ENCODE peak calls at places on chromosomes 3 and 15, in eight cellular contexts. One of them, this sample, is unnamed. For H3K4me1, the result is how much of the 10 kb centered on the place peaks cover.

GRCh38 chr3:19934098-19934566 is at the start of gene EFHB:
- DNase-seq in ovary: no peak
- DNase-seq in heart left ventricle: no peak
- DNase-seq in breast epithelium: no peak
- DNase-seq in HepG2: peak
- DNase-seq in esophagus muscularis mucosa: no peak
- DNase-seq in spleen: no peak
- DNase-seq in HCT116: peak
- DNase-seq in this sample: no peak

GRCh38 chr3:106552401-106553043 is 683.7 kb upstream of the CBLB start:
- DNase-seq in ovary: no peak
- DNase-seq in heart left ventricle: no peak
- DNase-seq in breast epithelium: no peak
- DNase-seq in HepG2: no peak
- DNase-seq in esophagus muscularis mucosa: no peak
- DNase-seq in spleen: no peak
- DNase-seq in HCT116: no peak
- DNase-seq in this sample: no peak

GRCh38 chr3:35908366-35909232 is 269.3 kb downstream of the ARPP21 start:
- DNase-seq in ovary: peak
- DNase-seq in heart left ventricle: no peak
- DNase-seq in breast epithelium: no peak
- DNase-seq in HepG2: peak
- DNase-seq in esophagus muscularis mucosa: no peak
- DNase-seq in spleen: no peak
- DNase-seq in HCT116: peak
- DNase-seq in this sample: no peak

GRCh38 chr3:36488077-36488789 is 107.9 kb downstream of the STAC start:
- DNase-seq in ovary: no peak
- DNase-seq in heart left ventricle: no peak
- DNase-seq in breast epithelium: no peak
- DNase-seq in HepG2: no peak
- DNase-seq in esophagus muscularis mucosa: no peak
- DNase-seq in spleen: no peak
- DNase-seq in HCT116: no peak
- DNase-seq in this sample: no peak

GRCh38 chr15:63274427-63274826 is 3.0 kb upstream of the APH1B start:
- DNase-seq in ovary: no peak
- DNase-seq in heart left ventricle: no peak
- DNase-seq in breast epithelium: no peak
- DNase-seq in HepG2: no peak
- DNase-seq in esophagus muscularis mucosa: no peak
- DNase-seq in spleen: no peak
- DNase-seq in HCT116: no peak
- DNase-seq in this sample: no peak

GRCh38 chr3:121592856-121593702 is at the start of gene FBXO40:
- DNase-seq in ovary: peak
- DNase-seq in heart left ventricle: no peak
- DNase-seq in breast epithelium: no peak
- DNase-seq in HepG2: no peak
- DNase-seq in esophagus muscularis mucosa: no peak
- DNase-seq in spleen: no peak
- DNase-seq in HCT116: no peak
- DNase-seq in this sample: no peak

GRCh38 chr3:31343075-31343474 is 189.7 kb upstream of the STT3B start:
- DNase-seq in ovary: no peak
- DNase-seq in heart left ventricle: no peak
- DNase-seq in breast epithelium: no peak
- DNase-seq in HepG2: no peak
- DNase-seq in esophagus muscularis mucosa: no peak
- DNase-seq in spleen: no peak
- DNase-seq in HCT116: no peak
- DNase-seq in this sample: no peak

GRCh38 chr3:126111126-126111551 is 27.2 kb upstream of the SLC41A3 start:
- DNase-seq in ovary: no peak
- DNase-seq in heart left ventricle: no peak
- DNase-seq in breast epithelium: no peak
- DNase-seq in HepG2: no peak
- DNase-seq in esophagus muscularis mucosa: peak
- DNase-seq in spleen: peak
- DNase-seq in HCT116: no peak
- DNase-seq in this sample: peak

GRCh38 chr3:185490241-185490640 is 8.6 kb downstream of the TMEM41A start:
- DNase-seq in ovary: no peak
- DNase-seq in heart left ventricle: no peak
- DNase-seq in breast epithelium: no peak
- DNase-seq in HepG2: no peak
- DNase-seq in esophagus muscularis mucosa: no peak
- DNase-seq in spleen: no peak
- DNase-seq in HCT116: no peak
- DNase-seq in this sample: no peak

GRCh38 chr15:85097250-85097649 is 115.6 kb downstream of the PDE8A start:
- DNase-seq in ovary: no peak
- DNase-seq in heart left ventricle: no peak
- DNase-seq in breast epithelium: no peak
- DNase-seq in HepG2: no peak
- DNase-seq in esophagus muscularis mucosa: no peak
- DNase-seq in spleen: no peak
- DNase-seq in HCT116: no peak
- DNase-seq in this sample: peak

GRCh38 chr3:14170569-14171159 is 7.7 kb downstream of the XPC start:
- DNase-seq in ovary: no peak
- DNase-seq in heart left ventricle: no peak
- DNase-seq in breast epithelium: no peak
- DNase-seq in HepG2: no peak
- DNase-seq in esophagus muscularis mucosa: no peak
- DNase-seq in spleen: no peak
- DNase-seq in HCT116: no peak
- DNase-seq in this sample: no peak

GRCh38 chr3:119310052-119310451 is 15.9 kb downstream of the ARHGAP31 start:
- DNase-seq in ovary: no peak
- DNase-seq in heart left ventricle: no peak
- DNase-seq in breast epithelium: no peak
- DNase-seq in HepG2: no peak
- DNase-seq in esophagus muscularis mucosa: peak
- DNase-seq in spleen: no peak
- DNase-seq in HCT116: no peak
- DNase-seq in this sample: no peak

GRCh38 chr3:57726395-57726794 is 29.7 kb upstream of the SLMAP start:
- DNase-seq in ovary: no peak
- DNase-seq in heart left ventricle: no peak
- DNase-seq in breast epithelium: no peak
- DNase-seq in HepG2: no peak
- DNase-seq in esophagus muscularis mucosa: no peak
- DNase-seq in spleen: no peak
- DNase-seq in HCT116: no peak
- DNase-seq in this sample: no peak

GRCh38 chr3:52779011-52779410 is 1.6 kb downstream of the ITIH1 start:
- DNase-seq in ovary: no peak
- DNase-seq in heart left ventricle: no peak
- DNase-seq in breast epithelium: no peak
- DNase-seq in HepG2: no peak
- DNase-seq in esophagus muscularis mucosa: no peak
- DNase-seq in spleen: no peak
- DNase-seq in HCT116: no peak
- DNase-seq in this sample: no peak

GRCh38 chr15:44536298-44536961 is 517 bp upstream of the EIF3J start:
- DNase-seq in ovary: no peak
- DNase-seq in heart left ventricle: peak
- DNase-seq in breast epithelium: peak
- DNase-seq in HepG2: peak
- DNase-seq in esophagus muscularis mucosa: peak
- DNase-seq in spleen: peak
- DNase-seq in HCT116: peak
- DNase-seq in this sample: no peak

GRCh38 chr15:40598672-40599071 is 4.6 kb downstream of the KNL1 start:
- DNase-seq in ovary: no peak
- DNase-seq in heart left ventricle: no peak
- DNase-seq in breast epithelium: no peak
- DNase-seq in HepG2: no peak
- DNase-seq in esophagus muscularis mucosa: no peak
- DNase-seq in spleen: no peak
- DNase-seq in HCT116: no peak
- DNase-seq in this sample: no peak

GRCh38 chr15:26518885-26519284 is 254.0 kb downstream of the GABRB3 start:
- DNase-seq in ovary: no peak
- DNase-seq in heart left ventricle: no peak
- DNase-seq in breast epithelium: no peak
- DNase-seq in HepG2: no peak
- DNase-seq in esophagus muscularis mucosa: no peak
- DNase-seq in spleen: no peak
- DNase-seq in HCT116: no peak
- DNase-seq in this sample: no peak

GRCh38 chr3:79148786-79149185 is 619.0 kb downstream of the ROBO1 start:
- DNase-seq in ovary: no peak
- DNase-seq in heart left ventricle: no peak
- DNase-seq in breast epithelium: no peak
- DNase-seq in HepG2: no peak
- DNase-seq in esophagus muscularis mucosa: no peak
- DNase-seq in spleen: no peak
- DNase-seq in HCT116: no peak
- DNase-seq in this sample: no peak

GRCh38 chr3:119427669-119428068 is 35.7 kb downstream of the TMEM39A start:
- DNase-seq in ovary: no peak
- DNase-seq in heart left ventricle: no peak
- DNase-seq in breast epithelium: no peak
- DNase-seq in HepG2: no peak
- DNase-seq in esophagus muscularis mucosa: no peak
- DNase-seq in spleen: no peak
- DNase-seq in HCT116: no peak
- DNase-seq in this sample: no peak

GRCh38 chr3:159057621-159058020 is 255.8 kb downstream of the MFSD1 start:
- DNase-seq in ovary: no peak
- DNase-seq in heart left ventricle: no peak
- DNase-seq in breast epithelium: no peak
- DNase-seq in HepG2: no peak
- DNase-seq in esophagus muscularis mucosa: no peak
- DNase-seq in spleen: no peak
- DNase-seq in HCT116: no peak
- DNase-seq in this sample: no peak

GRCh38 chr3:194686414-194686815 is 732 bp downstream of the FAM43A start:
- DNase-seq in ovary: no peak
- DNase-seq in heart left ventricle: no peak
- DNase-seq in breast epithelium: no peak
- DNase-seq in HepG2: no peak
- DNase-seq in esophagus muscularis mucosa: no peak
- DNase-seq in spleen: no peak
- DNase-seq in HCT116: no peak
- DNase-seq in this sample: no peak
- TF ChIP-seq POLR2A in ovary: no peak
- TF ChIP-seq POLR2A in heart left ventricle: no peak
- TF ChIP-seq POLR2A in breast epithelium: no peak
- TF ChIP-seq POLR2A in HepG2: no peak
- TF ChIP-seq POLR2A in esophagus muscularis mucosa: no peak
- TF ChIP-seq POLR2A in spleen: no peak
- TF ChIP-seq POLR2A in HCT116: no peak
- TF ChIP-seq POLR2A in this sample: no peak

GRCh38 chr3:47715928-47716327 is 65.8 kb downstream of the SMARCC1 start:
- DNase-seq in ovary: no peak
- DNase-seq in heart left ventricle: no peak
- DNase-seq in breast epithelium: no peak
- DNase-seq in HepG2: no peak
- DNase-seq in esophagus muscularis mucosa: no peak
- DNase-seq in spleen: no peak
- DNase-seq in HCT116: peak
- DNase-seq in this sample: no peak
- H3K4me1 ChIP-seq in ovary: under half
- H3K4me1 ChIP-seq in heart left ventricle: under half
- H3K4me1 ChIP-seq in breast epithelium: under half
- H3K4me1 ChIP-seq in HepG2: under half
- H3K4me1 ChIP-seq in esophagus muscularis mucosa: under half
- H3K4me1 ChIP-seq in spleen: under half
- H3K4me1 ChIP-seq in HCT116: under half
- H3K4me1 ChIP-seq in this sample: under half

GRCh38 chr3:9468460-9468859 is 71.0 kb downstream of the SETD5 start:
- DNase-seq in ovary: no peak
- DNase-seq in heart left ventricle: no peak
- DNase-seq in breast epithelium: no peak
- DNase-seq in HepG2: no peak
- DNase-seq in esophagus muscularis mucosa: no peak
- DNase-seq in spleen: no peak
- DNase-seq in HCT116: no peak
- DNase-seq in this sample: no peak

GRCh38 chr3:9469953-9470352 is 72.5 kb downstream of the SETD5 start:
- DNase-seq in ovary: no peak
- DNase-seq in heart left ventricle: no peak
- DNase-seq in breast epithelium: no peak
- DNase-seq in HepG2: no peak
- DNase-seq in esophagus muscularis mucosa: no peak
- DNase-seq in spleen: no peak
- DNase-seq in HCT116: no peak
- DNase-seq in this sample: no peak

GRCh38 chr3:9467451-9467850 is 70.0 kb downstream of the SETD5 start:
- DNase-seq in ovary: no peak
- DNase-seq in heart left ventricle: no peak
- DNase-seq in breast epithelium: no peak
- DNase-seq in HepG2: no peak
- DNase-seq in esophagus muscularis mucosa: no peak
- DNase-seq in spleen: no peak
- DNase-seq in HCT116: no peak
- DNase-seq in this sample: no peak
- TF ChIP-seq POLR2A in ovary: no peak
- TF ChIP-seq POLR2A in heart left ventricle: no peak
- TF ChIP-seq POLR2A in breast epithelium: no peak
- TF ChIP-seq POLR2A in HepG2: no peak
- TF ChIP-seq POLR2A in esophagus muscularis mucosa: no peak
- TF ChIP-seq POLR2A in spleen: no peak
- TF ChIP-seq POLR2A in HCT116: no peak
- TF ChIP-seq POLR2A in this sample: no peak

GRCh38 chr15:94277485-94277884 is 46.1 kb downstream of the MCTP2 start:
- DNase-seq in ovary: no peak
- DNase-seq in heart left ventricle: no peak
- DNase-seq in breast epithelium: no peak
- DNase-seq in HepG2: no peak
- DNase-seq in esophagus muscularis mucosa: no peak
- DNase-seq in spleen: no peak
- DNase-seq in HCT116: no peak
- DNase-seq in this sample: no peak

GRCh38 chr15:94269954-94270353 is 38.6 kb downstream of the MCTP2 start:
- DNase-seq in ovary: no peak
- DNase-seq in heart left ventricle: no peak
- DNase-seq in breast epithelium: no peak
- DNase-seq in HepG2: no peak
- DNase-seq in esophagus muscularis mucosa: no peak
- DNase-seq in spleen: no peak
- DNase-seq in HCT116: no peak
- DNase-seq in this sample: no peak

GRCh38 chr15:94270570-94270969 is 39.2 kb downstream of the MCTP2 start:
- DNase-seq in ovary: no peak
- DNase-seq in heart left ventricle: no peak
- DNase-seq in breast epithelium: no peak
- DNase-seq in HepG2: no peak
- DNase-seq in esophagus muscularis mucosa: no peak
- DNase-seq in spleen: no peak
- DNase-seq in HCT116: no peak
- DNase-seq in this sample: no peak

GRCh38 chr15:94274745-94275144 is 43.4 kb downstream of the MCTP2 start:
- DNase-seq in ovary: no peak
- DNase-seq in heart left ventricle: no peak
- DNase-seq in breast epithelium: no peak
- DNase-seq in HepG2: no peak
- DNase-seq in esophagus muscularis mucosa: no peak
- DNase-seq in spleen: no peak
- DNase-seq in HCT116: no peak
- DNase-seq in this sample: no peak

GRCh38 chr15:94272251-94272898 is 41.0 kb downstream of the MCTP2 start:
- DNase-seq in ovary: no peak
- DNase-seq in heart left ventricle: no peak
- DNase-seq in breast epithelium: no peak
- DNase-seq in HepG2: no peak
- DNase-seq in esophagus muscularis mucosa: no peak
- DNase-seq in spleen: no peak
- DNase-seq in HCT116: no peak
- DNase-seq in this sample: no peak
- H3K4me1 ChIP-seq in ovary: under half
- H3K4me1 ChIP-seq in heart left ventricle: under half
- H3K4me1 ChIP-seq in breast epithelium: under half
- H3K4me1 ChIP-seq in HepG2: under half
- H3K4me1 ChIP-seq in esophagus muscularis mucosa: under half
- H3K4me1 ChIP-seq in spleen: half or more
- H3K4me1 ChIP-seq in HCT116: under half
- H3K4me1 ChIP-seq in this sample: under half

This sample was measured in vagina.